ENCODE peak calls at places on chromosomes 7 and 10, in four cellular contexts. One of them, this sample, is unnamed.

GRCh38 chr7:127393370-127394058 is 1.0 kb upstream of the ZNF800 start:
- DNase-seq in lung microvascular endothelial cell: peak; percentile 10
- DNase-seq in upper lobe of right lung: no peak
- DNase-seq in H7: peak; percentile 21
- DNase-seq in this sample: no peak

GRCh38 chr7:137074386-137075030 is 206.1 kb downstream of the CHRM2 start:
- DNase-seq in lung microvascular endothelial cell: no peak
- DNase-seq in upper lobe of right lung: no peak
- DNase-seq in H7: no peak
- DNase-seq in this sample: no peak

GRCh38 chr10:62023289-62023688 is 121.8 kb downstream of the ARID5B start:
- DNase-seq in upper lobe of right lung: no peak
- DNase-seq in lung microvascular endothelial cell: no peak
- DNase-seq in H7: no peak
- DNase-seq in this sample: no peak

GRCh38 chr7:134691820-134692705 is 45.4 kb downstream of the BPGM start:
- DNase-seq in upper lobe of right lung: no peak
- DNase-seq in lung microvascular endothelial cell: no peak
- DNase-seq in H7: no peak
- DNase-seq in this sample: peak; percentile 51

GRCh38 chr10:100505164-100505563 is 14.5 kb downstream of the SEC31B start:
- DNase-seq in upper lobe of right lung: no peak
- DNase-seq in H7: no peak
- DNase-seq in lung microvascular endothelial cell: no peak
- DNase-seq in this sample: no peak

GRCh38 chr7:107995184-107996071 is 7.5 kb downstream of the LAMB1 start:
- DNase-seq in H7: peak; percentile 52
- DNase-seq in lung microvascular endothelial cell: peak; percentile 93
- DNase-seq in upper lobe of right lung: no peak
- DNase-seq in this sample: peak; percentile 96

GRCh38 chr7:121879544-121879943 is 6.6 kb downstream of the PTPRZ1 start:
- DNase-seq in upper lobe of right lung: no peak
- DNase-seq in H7: no peak
- DNase-seq in lung microvascular endothelial cell: no peak
- DNase-seq in this sample: no peak

GRCh38 chr10:75019360-75019759 is 92.1 kb upstream of the SAMD8 start:
- DNase-seq in H7: no peak
- DNase-seq in upper lobe of right lung: no peak
- DNase-seq in lung microvascular endothelial cell: peak; percentile 53
- DNase-seq in this sample: no peak

GRCh38 chr7:44678096-44678467 is 70.6 kb upstream of the ZMIZ2 start:
- DNase-seq in upper lobe of right lung: no peak
- DNase-seq in H7: no peak
- DNase-seq in lung microvascular endothelial cell: no peak
- DNase-seq in this sample: no peak